ENCODE peak calls at places on chromosome 1, in nine cellular contexts. One of them, this sample, is unnamed.

GRCh38 chr1:154344977-154345837 is 19.9 kb downstream of the ATP8B2 start:
- DNase-seq in psoas muscle: peak
- DNase-seq in neural progenitor cell: peak
- DNase-seq in heart left ventricle: no peak
- DNase-seq in upper lobe of left lung: no peak
- DNase-seq in type B pancreatic cell: no peak
- DNase-seq in uterus: no peak
- DNase-seq in WTC11: peak
- DNase-seq in endothelial cell: peak
- DNase-seq in this sample: peak

GRCh38 chr1:228875741-228876140 is 140.5 kb downstream of the RHOU start:
- DNase-seq in psoas muscle: no peak
- DNase-seq in neural progenitor cell: no peak
- DNase-seq in heart left ventricle: no peak
- DNase-seq in upper lobe of left lung: no peak
- DNase-seq in type B pancreatic cell: no peak
- DNase-seq in uterus: no peak
- DNase-seq in WTC11: no peak
- DNase-seq in endothelial cell: no peak
- DNase-seq in this sample: no peak

GRCh38 chr1:37006132-37006868 is 28.0 kb downstream of the GRIK3 start:
- DNase-seq in psoas muscle: no peak
- DNase-seq in neural progenitor cell: no peak
- DNase-seq in heart left ventricle: peak
- DNase-seq in upper lobe of left lung: no peak
- DNase-seq in type B pancreatic cell: no peak
- DNase-seq in uterus: no peak
- DNase-seq in WTC11: no peak
- DNase-seq in endothelial cell: no peak
- DNase-seq in this sample: no peak

GRCh38 chr1:21841852-21842466 is 29.9 kb downstream of the LDLRAD2 start:
- DNase-seq in psoas muscle: no peak
- DNase-seq in neural progenitor cell: no peak
- DNase-seq in heart left ventricle: no peak
- DNase-seq in upper lobe of left lung: no peak
- DNase-seq in type B pancreatic cell: no peak
- DNase-seq in uterus: no peak
- DNase-seq in WTC11: no peak
- DNase-seq in endothelial cell: no peak
- DNase-seq in this sample: no peak

GRCh38 chr1:203448521-203449061 is 27.0 kb upstream of the PRELP start:
- DNase-seq in psoas muscle: peak
- DNase-seq in neural progenitor cell: no peak
- DNase-seq in heart left ventricle: no peak
- DNase-seq in upper lobe of left lung: no peak
- DNase-seq in type B pancreatic cell: no peak
- DNase-seq in uterus: peak
- DNase-seq in WTC11: no peak
- DNase-seq in endothelial cell: no peak
- DNase-seq in this sample: no peak

GRCh38 chr1:207867136-207868081 is 43.5 kb downstream of the CD34 start:
- DNase-seq in psoas muscle: peak
- DNase-seq in neural progenitor cell: no peak
- DNase-seq in heart left ventricle: peak
- DNase-seq in upper lobe of left lung: peak
- DNase-seq in type B pancreatic cell: no peak
- DNase-seq in uterus: no peak
- DNase-seq in WTC11: no peak
- DNase-seq in endothelial cell: no peak
- DNase-seq in this sample: no peak

GRCh38 chr1:155077758-155078495 is 710 bp upstream of the EFNA3 start:
- DNase-seq in psoas muscle: no peak
- DNase-seq in neural progenitor cell: no peak
- DNase-seq in heart left ventricle: no peak
- DNase-seq in upper lobe of left lung: no peak
- DNase-seq in type B pancreatic cell: no peak
- DNase-seq in uterus: no peak
- DNase-seq in WTC11: no peak
- DNase-seq in endothelial cell: no peak
- DNase-seq in this sample: no peak

GRCh38 chr1:101187287-101187686 is 49.5 kb upstream of the S1PR1 start:
- DNase-seq in psoas muscle: no peak
- DNase-seq in neural progenitor cell: no peak
- DNase-seq in heart left ventricle: no peak
- DNase-seq in upper lobe of left lung: no peak
- DNase-seq in type B pancreatic cell: no peak
- DNase-seq in uterus: no peak
- DNase-seq in WTC11: no peak
- DNase-seq in endothelial cell: no peak
- DNase-seq in this sample: no peak

GRCh38 chr1:30372792-30373433 is 350.5 kb downstream of the MATN1 start:
- DNase-seq in psoas muscle: no peak
- DNase-seq in neural progenitor cell: no peak
- DNase-seq in heart left ventricle: no peak
- DNase-seq in upper lobe of left lung: no peak
- DNase-seq in type B pancreatic cell: no peak
- DNase-seq in uterus: no peak
- DNase-seq in WTC11: no peak
- DNase-seq in endothelial cell: no peak
- DNase-seq in this sample: no peak

GRCh38 chr1:244414543-244414942 is 37.2 kb downstream of the ADSS2 start:
- DNase-seq in psoas muscle: no peak
- DNase-seq in neural progenitor cell: peak
- DNase-seq in heart left ventricle: no peak
- DNase-seq in upper lobe of left lung: peak
- DNase-seq in type B pancreatic cell: no peak
- DNase-seq in uterus: no peak
- DNase-seq in WTC11: no peak
- DNase-seq in endothelial cell: no peak
- DNase-seq in this sample: no peak

GRCh38 chr1:209600541-209600940 is 17.0 kb downstream of the CAMK1G start:
- DNase-seq in psoas muscle: no peak
- DNase-seq in neural progenitor cell: no peak
- DNase-seq in heart left ventricle: no peak
- DNase-seq in upper lobe of left lung: no peak
- DNase-seq in type B pancreatic cell: no peak
- DNase-seq in uterus: no peak
- DNase-seq in WTC11: no peak
- DNase-seq in endothelial cell: no peak
- DNase-seq in this sample: no peak

GRCh38 chr1:224447971-224448370 is 13.4 kb upstream of the WDR26 start:
- DNase-seq in psoas muscle: no peak
- DNase-seq in neural progenitor cell: no peak
- DNase-seq in heart left ventricle: no peak
- DNase-seq in upper lobe of left lung: no peak
- DNase-seq in type B pancreatic cell: no peak
- DNase-seq in uterus: no peak
- DNase-seq in WTC11: no peak
- DNase-seq in endothelial cell: no peak
- DNase-seq in this sample: no peak
- TF ChIP-seq CTCF in psoas muscle: no peak
- TF ChIP-seq CTCF in neural progenitor cell: no peak
- TF ChIP-seq CTCF in heart left ventricle: no peak
- TF ChIP-seq CTCF in upper lobe of left lung: no peak
- TF ChIP-seq CTCF in type B pancreatic cell: no peak
- TF ChIP-seq CTCF in uterus: no peak
- TF ChIP-seq CTCF in WTC11: no peak
- TF ChIP-seq CTCF in endothelial cell: no peak
- TF ChIP-seq CTCF in this sample: no peak

GRCh38 chr1:161201828-161202712 is at the start of gene NDUFS2:
- DNase-seq in psoas muscle: peak
- DNase-seq in neural progenitor cell: peak
- DNase-seq in heart left ventricle: peak
- DNase-seq in upper lobe of left lung: peak
- DNase-seq in type B pancreatic cell: peak
- DNase-seq in uterus: peak
- DNase-seq in WTC11: peak
- DNase-seq in endothelial cell: peak
- DNase-seq in this sample: peak
- TF ChIP-seq CTCF in psoas muscle: no peak
- TF ChIP-seq CTCF in neural progenitor cell: peak
- TF ChIP-seq CTCF in heart left ventricle: no peak
- TF ChIP-seq CTCF in upper lobe of left lung: no peak
- TF ChIP-seq CTCF in type B pancreatic cell: peak
- TF ChIP-seq CTCF in uterus: no peak
- TF ChIP-seq CTCF in WTC11: no peak
- TF ChIP-seq CTCF in endothelial cell: no peak
- TF ChIP-seq CTCF in this sample: peak

GRCh38 chr1:234840843-234841242 is 230.9 kb upstream of the IRF2BP2 start:
- DNase-seq in psoas muscle: no peak
- DNase-seq in neural progenitor cell: no peak
- DNase-seq in heart left ventricle: no peak
- DNase-seq in upper lobe of left lung: peak
- DNase-seq in type B pancreatic cell: no peak
- DNase-seq in uterus: no peak
- DNase-seq in WTC11: no peak
- DNase-seq in endothelial cell: no peak
- DNase-seq in this sample: no peak
- TF ChIP-seq CTCF in psoas muscle: no peak
- TF ChIP-seq CTCF in neural progenitor cell: no peak
- TF ChIP-seq CTCF in heart left ventricle: no peak
- TF ChIP-seq CTCF in upper lobe of left lung: no peak
- TF ChIP-seq CTCF in type B pancreatic cell: no peak
- TF ChIP-seq CTCF in uterus: no peak
- TF ChIP-seq CTCF in WTC11: no peak
- TF ChIP-seq CTCF in endothelial cell: no peak
- TF ChIP-seq CTCF in this sample: no peak

GRCh38 chr1:168369655-168370054 is 89.0 kb downstream of the TBX19 start:
- DNase-seq in psoas muscle: no peak
- DNase-seq in neural progenitor cell: no peak
- DNase-seq in heart left ventricle: no peak
- DNase-seq in upper lobe of left lung: no peak
- DNase-seq in type B pancreatic cell: no peak
- DNase-seq in uterus: no peak
- DNase-seq in WTC11: no peak
- DNase-seq in endothelial cell: no peak
- DNase-seq in this sample: no peak

GRCh38 chr1:168368131-168368530 is 87.5 kb downstream of the TBX19 start:
- DNase-seq in psoas muscle: no peak
- DNase-seq in neural progenitor cell: no peak
- DNase-seq in heart left ventricle: no peak
- DNase-seq in upper lobe of left lung: no peak
- DNase-seq in type B pancreatic cell: no peak
- DNase-seq in uterus: no peak
- DNase-seq in WTC11: no peak
- DNase-seq in endothelial cell: no peak
- DNase-seq in this sample: no peak

GRCh38 chr1:168362991-168363390 is 82.3 kb downstream of the TBX19 start:
- DNase-seq in psoas muscle: no peak
- DNase-seq in neural progenitor cell: no peak
- DNase-seq in heart left ventricle: no peak
- DNase-seq in upper lobe of left lung: no peak
- DNase-seq in type B pancreatic cell: no peak
- DNase-seq in uterus: no peak
- DNase-seq in WTC11: no peak
- DNase-seq in endothelial cell: no peak
- DNase-seq in this sample: no peak

GRCh38 chr1:168361252-168361651 is 80.6 kb downstream of the TBX19 start:
- DNase-seq in psoas muscle: no peak
- DNase-seq in neural progenitor cell: no peak
- DNase-seq in heart left ventricle: no peak
- DNase-seq in upper lobe of left lung: no peak
- DNase-seq in type B pancreatic cell: no peak
- DNase-seq in uterus: no peak
- DNase-seq in WTC11: no peak
- DNase-seq in endothelial cell: no peak
- DNase-seq in this sample: no peak

GRCh38 chr1:168365719-168366474 is 85.2 kb downstream of the TBX19 start:
- DNase-seq in psoas muscle: no peak
- DNase-seq in neural progenitor cell: peak
- DNase-seq in heart left ventricle: no peak
- DNase-seq in upper lobe of left lung: no peak
- DNase-seq in type B pancreatic cell: no peak
- DNase-seq in uterus: no peak
- DNase-seq in WTC11: no peak
- DNase-seq in endothelial cell: no peak
- DNase-seq in this sample: no peak
- TF ChIP-seq CTCF in psoas muscle: no peak
- TF ChIP-seq CTCF in neural progenitor cell: peak
- TF ChIP-seq CTCF in heart left ventricle: no peak
- TF ChIP-seq CTCF in upper lobe of left lung: no peak
- TF ChIP-seq CTCF in type B pancreatic cell: peak
- TF ChIP-seq CTCF in uterus: no peak
- TF ChIP-seq CTCF in WTC11: no peak
- TF ChIP-seq CTCF in endothelial cell: peak
- TF ChIP-seq CTCF in this sample: no peak

GRCh38 chr1:97070366-97070765 is 348.8 kb downstream of the PTBP2 start:
- DNase-seq in psoas muscle: no peak
- DNase-seq in neural progenitor cell: no peak
- DNase-seq in heart left ventricle: no peak
- DNase-seq in upper lobe of left lung: no peak
- DNase-seq in type B pancreatic cell: no peak
- DNase-seq in uterus: no peak
- DNase-seq in WTC11: no peak
- DNase-seq in endothelial cell: no peak
- DNase-seq in this sample: no peak
- TF ChIP-seq CTCF in psoas muscle: no peak
- TF ChIP-seq CTCF in neural progenitor cell: no peak
- TF ChIP-seq CTCF in heart left ventricle: no peak
- TF ChIP-seq CTCF in upper lobe of left lung: no peak
- TF ChIP-seq CTCF in type B pancreatic cell: no peak
- TF ChIP-seq CTCF in uterus: no peak
- TF ChIP-seq CTCF in WTC11: no peak
- TF ChIP-seq CTCF in endothelial cell: no peak
- TF ChIP-seq CTCF in this sample: no peak